ENCODE peak calls at places on chromosomes 2 and 18, in four cellular contexts. One of them, this sample, is unnamed.

GRCh38 chr2:197137826-197138480 is 172.6 kb downstream of the ANKRD44 start:
- DNase-seq in activated naive CD4-positive, alpha-beta T cell treated with anti-CD3 and anti-CD28 coated beads for 36 hours: no peak
- DNase-seq in GM12891: no peak
- DNase-seq in cerebellar cortex: no peak
- DNase-seq in this sample: no peak

GRCh38 chr18:2313332-2313731 is 258.0 kb downstream of the METTL4 start:
- DNase-seq in cerebellar cortex: no peak
- DNase-seq in GM12891: no peak
- DNase-seq in activated naive CD4-positive, alpha-beta T cell treated with anti-CD3 and anti-CD28 coated beads for 36 hours: no peak
- DNase-seq in this sample: no peak

GRCh38 chr18:67035026-67035425 is 431.1 kb upstream of the CDH19 start:
- DNase-seq in activated naive CD4-positive, alpha-beta T cell treated with anti-CD3 and anti-CD28 coated beads for 36 hours: no peak
- DNase-seq in GM12891: no peak
- DNase-seq in cerebellar cortex: no peak
- DNase-seq in this sample: no peak

GRCh38 chr2:170553748-170554147 is 161.4 kb upstream of the SP5 start:
- DNase-seq in GM12891: no peak
- DNase-seq in activated naive CD4-positive, alpha-beta T cell treated with anti-CD3 and anti-CD28 coated beads for 36 hours: no peak
- DNase-seq in cerebellar cortex: no peak
- DNase-seq in this sample: no peak

GRCh38 chr2:8162602-8163001 is 519.3 kb upstream of the ID2 start:
- DNase-seq in GM12891: no peak
- DNase-seq in cerebellar cortex: no peak
- DNase-seq in activated naive CD4-positive, alpha-beta T cell treated with anti-CD3 and anti-CD28 coated beads for 36 hours: no peak
- DNase-seq in this sample: no peak

GRCh38 chr2:155846249-155846648 is 486.3 kb downstream of the NR4A2 start:
- DNase-seq in GM12891: no peak
- DNase-seq in cerebellar cortex: no peak
- DNase-seq in activated naive CD4-positive, alpha-beta T cell treated with anti-CD3 and anti-CD28 coated beads for 36 hours: no peak
- DNase-seq in this sample: no peak

GRCh38 chr2:101305492-101306123 is 2.9 kb downstream of the RNF149 start:
- DNase-seq in activated naive CD4-positive, alpha-beta T cell treated with anti-CD3 and anti-CD28 coated beads for 36 hours: no peak
- DNase-seq in cerebellar cortex: no peak
- DNase-seq in GM12891: no peak
- DNase-seq in this sample: no peak

GRCh38 chr2:45412754-45413379 is 198.2 kb downstream of the SRBD1 start:
- DNase-seq in cerebellar cortex: no peak
- DNase-seq in activated naive CD4-positive, alpha-beta T cell treated with anti-CD3 and anti-CD28 coated beads for 36 hours: no peak
- DNase-seq in GM12891: no peak
- DNase-seq in this sample: no peak

GRCh38 chr18:23883277-23883790 is 131.2 kb upstream of the TTC39C start:
- DNase-seq in cerebellar cortex: no peak
- DNase-seq in activated naive CD4-positive, alpha-beta T cell treated with anti-CD3 and anti-CD28 coated beads for 36 hours: peak; percentile 15
- DNase-seq in GM12891: no peak
- DNase-seq in this sample: no peak

GRCh38 chr2:190804182-190804795 is 76.3 kb upstream of the GLS start:
- DNase-seq in activated naive CD4-positive, alpha-beta T cell treated with anti-CD3 and anti-CD28 coated beads for 36 hours: no peak
- DNase-seq in GM12891: no peak
- DNase-seq in cerebellar cortex: peak; percentile 47
- DNase-seq in this sample: peak; percentile 54

GRCh38 chr2:110662560-110662959 is 15.3 kb downstream of the BUB1 start:
- DNase-seq in GM12891: no peak
- DNase-seq in cerebellar cortex: no peak
- DNase-seq in activated naive CD4-positive, alpha-beta T cell treated with anti-CD3 and anti-CD28 coated beads for 36 hours: no peak
- DNase-seq in this sample: no peak

GRCh38 chr2:20593072-20594034 is 57.5 kb downstream of the HS1BP3 start:
- DNase-seq in cerebellar cortex: no peak
- DNase-seq in activated naive CD4-positive, alpha-beta T cell treated with anti-CD3 and anti-CD28 coated beads for 36 hours: no peak
- DNase-seq in GM12891: no peak
- DNase-seq in this sample: no peak

GRCh38 chr2:174797792-174798276 is 33.6 kb upstream of the CHRNA1 start:
- DNase-seq in cerebellar cortex: no peak
- DNase-seq in GM12891: no peak
- DNase-seq in activated naive CD4-positive, alpha-beta T cell treated with anti-CD3 and anti-CD28 coated beads for 36 hours: no peak
- DNase-seq in this sample: no peak

GRCh38 chr2:237184192-237184922 is 98.7 kb downstream of the COPS8 start:
- DNase-seq in activated naive CD4-positive, alpha-beta T cell treated with anti-CD3 and anti-CD28 coated beads for 36 hours: no peak
- DNase-seq in cerebellar cortex: no peak
- DNase-seq in GM12891: no peak
- DNase-seq in this sample: no peak

GRCh38 chr2:134234535-134234934 is 19.3 kb upstream of the MGAT5 start:
- DNase-seq in cerebellar cortex: no peak
- DNase-seq in GM12891: no peak
- DNase-seq in activated naive CD4-positive, alpha-beta T cell treated with anti-CD3 and anti-CD28 coated beads for 36 hours: no peak
- DNase-seq in this sample: no peak

GRCh38 chr2:98876741-98877140 is 59.3 kb downstream of the CRACDL start:
- DNase-seq in cerebellar cortex: no peak
- DNase-seq in GM12891: no peak
- DNase-seq in activated naive CD4-positive, alpha-beta T cell treated with anti-CD3 and anti-CD28 coated beads for 36 hours: no peak
- DNase-seq in this sample: no peak

GRCh38 chr18:59631583-59632181 is 65.5 kb downstream of the CCBE1 start:
- DNase-seq in cerebellar cortex: no peak
- DNase-seq in GM12891: no peak
- DNase-seq in activated naive CD4-positive, alpha-beta T cell treated with anti-CD3 and anti-CD28 coated beads for 36 hours: no peak
- DNase-seq in this sample: peak; percentile 14

GRCh38 chr2:215868886-215869285 is 144.5 kb downstream of the MREG start:
- DNase-seq in activated naive CD4-positive, alpha-beta T cell treated with anti-CD3 and anti-CD28 coated beads for 36 hours: no peak
- DNase-seq in cerebellar cortex: peak; percentile 11
- DNase-seq in GM12891: no peak
- DNase-seq in this sample: no peak

GRCh38 chr2:230090978-230091377 is 22.3 kb upstream of the SLC16A14 start:
- DNase-seq in GM12891: no peak
- DNase-seq in activated naive CD4-positive, alpha-beta T cell treated with anti-CD3 and anti-CD28 coated beads for 36 hours: no peak
- DNase-seq in cerebellar cortex: no peak
- DNase-seq in this sample: no peak

GRCh38 chr18:9736942-9737813 is 29.1 kb downstream of the RAB31 start:
- DNase-seq in activated naive CD4-positive, alpha-beta T cell treated with anti-CD3 and anti-CD28 coated beads for 36 hours: no peak
- DNase-seq in cerebellar cortex: no peak
- DNase-seq in GM12891: no peak
- DNase-seq in this sample: peak; percentile 66

GRCh38 chr18:67068608-67069007 is 447.9 kb downstream of the DSEL start:
- DNase-seq in activated naive CD4-positive, alpha-beta T cell treated with anti-CD3 and anti-CD28 coated beads for 36 hours: no peak
- DNase-seq in cerebellar cortex: no peak
- DNase-seq in GM12891: no peak
- DNase-seq in this sample: no peak

GRCh38 chr2:240820014-240820606 is at the start of gene KIF1A:
- DNase-seq in activated naive CD4-positive, alpha-beta T cell treated with anti-CD3 and anti-CD28 coated beads for 36 hours: no peak
- DNase-seq in cerebellar cortex: peak; percentile 77
- DNase-seq in GM12891: no peak
- DNase-seq in this sample: peak; percentile 87

GRCh38 chr2:232901711-232902578 is 31.9 kb downstream of the SNORC start:
- DNase-seq in activated naive CD4-positive, alpha-beta T cell treated with anti-CD3 and anti-CD28 coated beads for 36 hours: peak; percentile 53
- DNase-seq in GM12891: no peak
- DNase-seq in cerebellar cortex: no peak
- DNase-seq in this sample: no peak